ENCODE peak calls at places on chromosomes 3 and 15, in four cellular contexts. O, B, N and S are unnamed samples.

GRCh38 chr15:50257206-50257735 is 8.3 kb downstream of the HDC start:
- DNase-seq in O (no peak), B (no peak), N (no peak), S (no peak)

GRCh38 chr3:134646086-134646485 is 4.7 kb downstream of the KY start:
- DNase-seq in B (no peak), O (no peak), N (no peak), S (no peak)

GRCh38 chr15:91515188-91515754 is 338.2 kb upstream of the SLCO3A1 start:
- DNase-seq in N (no peak), O (no peak), B (no peak), S (no peak)

GRCh38 chr3:13504161-13504831 is 24.2 kb downstream of the HDAC11 start:
- DNase-seq in N (no peak), B (no peak), O (no peak), S (no peak)

GRCh38 chr3:53238051-53238850 is 17.6 kb downstream of the TKT start:
- DNase-seq in B (no peak), O (no peak), N (no peak), S (no peak)

GRCh38 chr3:195084746-195085145 is 186.2 kb downstream of the XXYLT1 start:
- DNase-seq in O (no peak), B (no peak), N (no peak), S (no peak)

GRCh38 chr15:33641069-33641468 is 327.2 kb upstream of the CHRM5 start:
- DNase-seq in N (no peak), B (no peak), O (no peak), S (no peak)

GRCh38 chr15:47415539-47415971 is 301.8 kb upstream of the SEMA6D start:
- DNase-seq in N (no peak), B (no peak), O (no peak), S (no peak)

GRCh38 chr15:75200765-75201608 is 695 bp upstream of the C15orf39 start:
- DNase-seq in O (peak), N (peak), B (no peak), S (peak)

GRCh38 chr3:189340680-189341460 is 169.1 kb downstream of the TPRG1 start:
- DNase-seq in B (no peak), N (no peak), O (no peak), S (no peak)

GRCh38 chr3:72312339-72312738 is 527.4 kb upstream of the PROK2 start:
- DNase-seq in O (no peak), B (no peak), N (no peak), S (no peak)

GRCh38 chr3:179020112-179020511 is 51.5 kb downstream of the ZMAT3 start:
- DNase-seq in B (no peak), O (no peak), N (no peak), S (no peak)

GRCh38 chr3:152970851-152971250 is 135.9 kb downstream of the P2RY1 start:
- DNase-seq in B (no peak), N (no peak), O (no peak), S (no peak)

GRCh38 chr15:89338036-89338435 is 3.4 kb upstream of the POLG start:
- DNase-seq in O (no peak), N (no peak), B (no peak), S (no peak)

GRCh38 chr3:24608701-24609387 is 114.2 kb upstream of the THRB start:
- DNase-seq in B (no peak), O (no peak), N (no peak), S (no peak)

GRCh38 chr15:76011611-76012010 is 613 bp downstream of the NRG4 start:
- DNase-seq in B (no peak), N (no peak), O (no peak), S (no peak)

GRCh38 chr3:4271834-4272233 is 31.3 kb upstream of the SETMAR start:
- DNase-seq in O (no peak), N (no peak), B (peak), S (no peak)

GRCh38 chr15:57789225-57789624 is 82.7 kb downstream of the POLR2M start:
- DNase-seq in O (no peak), N (no peak), B (no peak), S (no peak)

GRCh38 chr3:46845860-46846623 is 17.2 kb downstream of the MYL3 start:
- DNase-seq in O (peak), B (peak), N (peak), S (peak)

GRCh38 chr15:74336061-74337005 is 31.1 kb downstream of the CYP11A1 start:
- DNase-seq in B (no peak), O (no peak), N (no peak), S (no peak)

GRCh38 chr15:83379574-83379973 is 67.6 kb upstream of the SH3GL3 start:
- DNase-seq in B (no peak), O (no peak), N (no peak), S (no peak)

GRCh38 chr3:13600950-13601691 is 52.2 kb downstream of the FBLN2 start:
- DNase-seq in B (no peak), O (no peak), N (no peak), S (no peak)

GRCh38 chr3:126543457-126544090 is 15.2 kb downstream of the C3orf22 start:
- DNase-seq in N (no peak), O (no peak), B (no peak), S (no peak)

GRCh38 chr3:57544181-57545125 is at the start of gene DNAH12:
- DNase-seq in N (no peak), O (no peak), B (peak), S (no peak)

GRCh38 chr3:126544596-126545281 is 14.0 kb downstream of the C3orf22 start:
- DNase-seq in O (no peak), N (no peak), B (no peak), S (no peak)

GRCh38 chr3:195269375-195270078 is 1.4 kb downstream of the XXYLT1 start:
- DNase-seq in O (no peak), B (no peak), N (no peak), S (no peak)